ENCODE peak calls at places on chromosomes 4 and X, in nine cellular contexts. B is ureter; A is AG08396; W is tibial nerve; N is osteocyte; K is activated CD4-positive, alpha-beta T cell treated with anti-CD3 and anti-CD28 coated beads for 48 hours; O is HFF-Myc; R is neural crest cell; V is non-pigmented ciliary epithelial cell. Q is an unnamed sample.

GRCh38 chr4:10184051-10184450 is 67.5 kb upstream of the WDR1 start:
- DNase-seq in O (no peak), A (no peak), W (no peak), N (no peak), V (no peak), B (no peak), R (no peak), K (no peak), Q (no peak)

GRCh38 chr4:110128092-110128989 is 70.1 kb downstream of the ELOVL6 start:
- DNase-seq in A (no peak), K (no peak), R (no peak), B (no peak), V (no peak), N (no peak), O (no peak), W (no peak), Q (no peak)

GRCh38 chr4:21949073-21949457 is 493 bp upstream of the KCNIP4 start:
- DNase-seq in K (no peak), B (no peak), O (no peak), R (no peak), V (no peak), A (no peak), N (no peak), W (no peak), Q (peak)

GRCh38 chr4:184806246-184806550 is 19.6 kb downstream of the ACSL1 start:
- DNase-seq in N (no peak), B (no peak), W (no peak), K (no peak), A (no peak), R (no peak), V (no peak), O (no peak), Q (no peak)

GRCh38 chrX:17414839-17415238 is 39.8 kb downstream of the NHS start:
- DNase-seq in A (no peak), O (no peak), R (peak), K (peak), N (no peak), V (no peak), B (no peak), W (no peak), Q (peak)

GRCh38 chr4:136900706-136901105 is 631.6 kb downstream of the PCDH18 start:
- DNase-seq in N (no peak), V (no peak), W (no peak), R (no peak), A (no peak), K (no peak), O (no peak), B (no peak), Q (no peak)

GRCh38 chrX:118627084-118627758 is 100.2 kb upstream of the IL13RA1 start:
- DNase-seq in V (no peak), A (no peak), N (no peak), R (no peak), W (no peak), K (no peak), B (no peak), O (no peak), Q (no peak)

GRCh38 chrX:129665916-129666644 is 11.3 kb upstream of the APLN start:
- DNase-seq in W (no peak), B (no peak), R (no peak), K (no peak), O (peak), N (peak), A (peak), V (peak), Q (no peak)

GRCh38 chr4:107131295-107131694 is 95.2 kb upstream of the DKK2 start:
- DNase-seq in R (no peak), O (no peak), A (no peak), V (no peak), W (no peak), B (no peak), N (no peak), K (no peak), Q (no peak)

GRCh38 chr4:153542835-153543234 is 76.7 kb downstream of the TMEM131L start:
- DNase-seq in R (no peak), K (no peak), W (no peak), A (no peak), V (no peak), B (no peak), N (no peak), O (no peak), Q (no peak)

GRCh38 chr4:155405059-155405458 is 28.3 kb upstream of the MAP9 start:
- DNase-seq in O (no peak), K (no peak), R (no peak), N (no peak), V (peak), W (no peak), B (no peak), A (no peak), Q (no peak)

Q was measured in kidney.